ENCODE peak calls at places on chromosomes 11 and 22, in seven cellular contexts. D is transverse colon, O is fibroblast of pulmonary artery, C is HCT116, V is lower leg skin, S is cardiac fibroblast, T is astrocyte of the spinal cord. G is an unnamed sample.

GRCh38 chr11:77506857-77507256 is 33.0 kb upstream of the PAK1 start:
- DNase-seq in D (peak), O (no peak), C (peak), V (no peak), S (no peak), T (peak), G (peak)

GRCh38 chr11:45021001-45021400 is 70.3 kb upstream of the TP53I11 start:
- DNase-seq in D (no peak), O (no peak), C (no peak), V (no peak), S (peak), T (no peak), G (peak)

GRCh38 chr11:23727821-23728220 is 769.0 kb upstream of the LUZP2 start:
- DNase-seq in D (no peak), O (peak), C (no peak), V (no peak), S (peak), T (peak), G (peak)

GRCh38 chr22:43404673-43405385 is 7.0 kb upstream of the MPPED1 start:
- DNase-seq in D (no peak), O (no peak), C (no peak), V (peak), S (no peak), T (no peak), G (no peak)

GRCh38 chr11:118439656-118440055 is 3.4 kb downstream of the KMT2A start:
- DNase-seq in D (no peak), O (no peak), C (no peak), V (no peak), S (no peak), T (no peak), G (no peak)

GRCh38 chr22:50524664-50525103 is 714 bp downstream of the SCO2 start:
- DNase-seq in D (no peak), O (no peak), C (no peak), V (no peak), S (no peak), T (peak), G (no peak)

GRCh38 chr22:45246060-45246985 is 5.6 kb upstream of the KIAA0930 start:
- DNase-seq in D (peak), O (peak), C (peak), V (peak), S (peak), T (peak), G (peak)

GRCh38 chr11:113752932-113753331 is 20.6 kb downstream of the ZW10 start:
- DNase-seq in D (no peak), O (no peak), C (no peak), V (no peak), S (no peak), T (no peak), G (no peak)

GRCh38 chr11:47527186-47527585 is 25.7 kb downstream of the CELF1 start:
- DNase-seq in D (no peak), O (no peak), C (no peak), V (no peak), S (no peak), T (no peak), G (no peak)

GRCh38 chr11:12182650-12183511 is 72.5 kb downstream of the MICAL2 start:
- DNase-seq in D (no peak), O (peak), C (peak), V (peak), S (peak), T (peak), G (peak)

DNA sequence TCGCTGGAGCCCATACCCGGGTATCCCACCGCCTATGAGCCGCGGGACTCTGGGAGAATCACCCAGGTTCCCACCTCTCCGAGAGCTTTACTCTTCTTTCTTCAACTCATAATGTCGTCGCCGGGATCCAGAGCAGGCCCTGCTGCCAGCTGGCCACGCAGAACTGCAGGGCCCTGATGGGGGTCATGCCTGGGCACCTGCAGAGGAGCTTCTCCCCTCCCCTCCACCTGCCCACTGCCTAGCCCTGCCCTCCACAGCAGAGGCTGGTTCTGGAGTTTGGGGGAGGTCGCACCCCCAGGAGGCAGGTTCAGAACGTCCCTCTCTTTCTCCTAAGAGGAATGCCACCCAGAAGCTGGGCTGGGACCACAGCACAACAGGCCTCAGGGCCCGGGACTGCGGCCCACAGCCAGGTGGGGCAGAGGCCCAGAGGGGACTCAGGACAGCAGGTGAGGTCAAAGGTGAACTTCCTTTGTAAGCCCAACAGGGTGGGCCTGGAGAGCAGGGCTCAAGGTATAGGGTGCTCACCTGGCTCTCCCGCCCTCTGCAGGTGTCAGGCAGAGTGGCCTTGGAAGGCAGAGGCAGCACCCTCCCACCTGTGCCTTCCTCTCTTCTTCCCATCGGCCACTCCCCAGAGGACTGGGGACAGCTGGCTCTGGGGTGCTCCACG is 1.9 kb downstream of the SLC25A45 start:
- DNase-seq in D (peak), O (no peak), C (no peak), V (no peak), S (no peak), T (no peak), G (no peak)
- H3K4me3 ChIP-seq in D (no peak), O (no peak), C (no peak), V (no peak), S (no peak), T (no peak), G (no peak)

GRCh38 chr11:21514298-21514697 is 678.6 kb upstream of the ANO5 start:
- DNase-seq in D (no peak), O (no peak), C (no peak), V (no peak), S (no peak), T (no peak), G (no peak)
- TF ChIP-seq CTCF in D (no peak), O (no peak), C (no peak), V (no peak), S (no peak), T (no peak), G (no peak)

DNA sequence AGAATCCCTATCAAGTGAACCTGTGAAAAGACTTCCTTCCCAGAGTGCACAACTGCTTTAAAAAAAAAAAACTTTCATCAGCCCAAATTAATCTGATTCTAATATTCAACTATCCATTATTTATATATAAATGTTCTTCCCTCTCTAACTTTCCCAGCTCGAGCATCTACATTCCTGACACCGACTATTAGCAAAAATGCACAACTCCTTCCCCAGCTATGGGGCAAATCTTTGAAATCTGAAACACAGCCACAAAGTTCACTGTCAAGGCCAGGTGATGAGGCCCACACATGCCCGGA is 2.3 kb downstream of the PHF21A start:
- DNase-seq in D (no peak), O (no peak), C (no peak), V (no peak), S (no peak), T (peak), G (no peak)
- H3K4me3 ChIP-seq in D (peak), O (peak), C (peak), V (no peak), S (peak), T (peak), G (peak)

GRCh38 chr11:94107363-94107762 is 21.3 kb upstream of the PANX1 start:
- DNase-seq in D (no peak), O (no peak), C (no peak), V (no peak), S (no peak), T (no peak), G (peak)
- TF ChIP-seq CTCF in D (no peak), O (peak), C (peak), V (no peak), S (peak), T (peak), G (peak)

GRCh38 chr22:32531955-32532818 is 57.6 kb downstream of the FBXO7 start:
- DNase-seq in D (peak), O (peak), C (no peak), V (peak), S (peak), T (peak), G (peak)
- H3K4me3 ChIP-seq in D (no peak), O (no peak), C (no peak), V (no peak), S (no peak), T (no peak), G (no peak)

GRCh38 chr22:20964799-20965103 is 2.3 kb upstream of the AIFM3 start:
- DNase-seq in D (no peak), O (no peak), C (no peak), V (no peak), S (no peak), T (no peak), G (no peak)

GRCh38 chr22:20962491-20962945 is 4.5 kb upstream of the AIFM3 start:
- DNase-seq in D (no peak), O (no peak), C (no peak), V (no peak), S (no peak), T (no peak), G (no peak)

GRCh38 chr22:20965104-20965887 is 1.8 kb upstream of the AIFM3 start:
- DNase-seq in D (peak), O (no peak), C (no peak), V (no peak), S (no peak), T (no peak), G (no peak)

GRCh38 chr22:20964090-20964798 is 2.8 kb upstream of the AIFM3 start:
- DNase-seq in D (no peak), O (no peak), C (no peak), V (no peak), S (no peak), T (no peak), G (no peak)

GRCh38 chr22:20963201-20964052 is 3.6 kb upstream of the AIFM3 start:
- DNase-seq in D (no peak), O (no peak), C (no peak), V (no peak), S (no peak), T (no peak), G (no peak)
- TF ChIP-seq CTCF in D (no peak), O (no peak), C (no peak), V (no peak), S (no peak), T (no peak), G (no peak)

DNA sequence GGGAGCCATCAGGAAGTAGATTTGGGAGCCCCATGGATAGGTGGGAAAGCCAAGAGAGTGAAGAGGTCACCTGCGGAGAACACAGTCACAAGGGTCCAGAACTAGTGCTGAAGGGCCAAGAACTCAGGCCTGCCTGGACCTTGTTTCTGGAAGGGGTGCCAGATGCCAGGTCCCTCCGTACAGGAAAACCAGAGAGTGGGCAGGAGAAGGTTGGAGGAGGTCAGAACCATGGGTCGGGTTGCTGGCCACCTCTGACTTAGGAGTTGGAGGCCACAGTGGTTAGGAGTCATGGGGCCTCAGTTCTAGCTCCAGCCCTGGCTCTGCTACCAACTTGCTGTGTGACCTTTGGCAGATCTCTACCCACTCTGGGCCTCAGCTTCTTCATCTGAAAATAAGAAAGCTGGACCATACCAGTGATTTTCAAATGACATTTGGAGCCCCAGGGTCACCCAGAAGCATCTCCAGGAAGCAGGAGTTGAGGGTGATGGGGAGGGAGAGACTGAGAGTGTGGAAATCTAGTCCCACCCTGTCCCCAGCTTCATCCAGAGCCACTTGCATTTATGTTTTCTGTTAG is 20.8 kb upstream of the TUB start:
- DNase-seq in D (no peak), O (no peak), C (no peak), V (no peak), S (no peak), T (no peak), G (no peak)
- H3K4me3 ChIP-seq in D (no peak), O (no peak), C (no peak), V (no peak), S (no peak), T (no peak), G (no peak)

GRCh38 chr11:65720237-65720934 is at the start of gene RNASEH2C:
- DNase-seq in D (peak), O (peak), C (peak), V (peak), S (peak), T (peak), G (peak)
- TF ChIP-seq CTCF in D (no peak), O (no peak), C (no peak), V (no peak), S (no peak), T (no peak), G (no peak)

GRCh38 chr22:22603470-22603947 is 40.9 kb upstream of the GGTLC2 start:
- DNase-seq in D (no peak), O (no peak), C (no peak), V (no peak), S (no peak), T (no peak), G (no peak)
- H3K4me3 ChIP-seq in D (no peak), O (no peak), C (no peak), V (no peak), S (no peak), T (no peak), G (no peak)